ENCODE peak calls at places on chromosomes 12 and 14, in six cellular contexts. I, G, L, D, Q and A are unnamed samples.

GRCh38 chr14:91349481-91350074 is 68.0 kb downstream of the CCDC88C start:
- DNase-seq in I (no peak), G (no peak), L (no peak), D (peak; percentile 63), Q (no peak), A (no peak)

GRCh38 chr12:120903818-120904773 is at the start of gene SPPL3:
- DNase-seq in I (peak; percentile 97), G (peak; percentile 95), L (peak; percentile 95), D (peak; percentile 95), Q (peak; percentile 88), A (peak; percentile 99)

GRCh38 chr14:92960706-92961566 is 38.0 kb downstream of the CHGA start:
- DNase-seq in I (no peak), G (no peak), L (no peak), D (no peak), Q (peak; percentile 65), A (no peak)

GRCh38 chr12:123363743-123364531 is 710 bp downstream of the SBNO1 start:
- DNase-seq in I (peak; percentile 84), G (peak; percentile 69), L (peak; percentile 30), D (peak; percentile 52), Q (no peak), A (peak; percentile 77)

GRCh38 chr12:123132951-123133619 is 17.8 kb downstream of the PITPNM2 start:
- DNase-seq in I (no peak), G (no peak), L (no peak), D (no peak), Q (no peak), A (no peak)

GRCh38 chr12:16347391-16348298 is at the start of gene MGST1:
- DNase-seq in I (peak; percentile 96), G (peak; percentile 80), L (peak; percentile 64), D (peak; percentile 70), Q (peak; percentile 60), A (peak; percentile 98)

GRCh38 chr12:104182144-104182543 is 33.4 kb upstream of the TXNRD1 start:
- DNase-seq in I (no peak), G (peak; percentile 97), L (peak; percentile 62), D (no peak), Q (peak; percentile 51), A (peak; percentile 26)

GRCh38 chr14:91892918-91893527 is 25.7 kb upstream of the TC2N start:
- DNase-seq in I (peak; percentile 71), G (peak; percentile 39), L (no peak), D (peak; percentile 48), Q (no peak), A (peak; percentile 83)

GRCh38 chr12:93186131-93186530 is 191.6 kb upstream of the NUDT4 start:
- DNase-seq in I (no peak), G (no peak), L (no peak), D (no peak), Q (no peak), A (no peak)

GRCh38 chr14:36319899-36320209 is 583 bp downstream of the MBIP start:
- DNase-seq in I (no peak), G (no peak), L (no peak), D (no peak), Q (no peak), A (no peak)

GRCh38 chr14:66645716-66646115 is 137.8 kb downstream of the GPHN start:
- DNase-seq in I (no peak), G (no peak), L (no peak), D (no peak), Q (no peak), A (no peak)

GRCh38 chr12:109795023-109795422 is 38.2 kb downstream of the TRPV4 start:
- DNase-seq in I (no peak), G (no peak), L (no peak), D (no peak), Q (no peak), A (no peak)

GRCh38 chr12:39103552-39104165 is 198.3 kb upstream of the CPNE8 start:
- DNase-seq in I (peak; percentile 85), G (no peak), L (no peak), D (peak; percentile 62), Q (peak; percentile 40), A (peak; percentile 63)

GRCh38 chr12:1888923-1889322 is 29.5 kb downstream of the CACNA2D4 start:
- DNase-seq in I (no peak), G (no peak), L (no peak), D (no peak), Q (no peak), A (no peak)

GRCh38 chr14:97453991-97454390 is 656.8 kb downstream of the VRK1 start:
- DNase-seq in I (no peak), G (no peak), L (no peak), D (no peak), Q (no peak), A (no peak)

GRCh38 chr14:57747036-57747435 is 118.9 kb downstream of the SLC35F4 start:
- DNase-seq in I (no peak), G (no peak), L (no peak), D (no peak), Q (no peak), A (no peak)

GRCh38 chr12:77893918-77894317 is 63.2 kb downstream of the NAV3 start:
- DNase-seq in I (no peak), G (no peak), L (no peak), D (no peak), Q (no peak), A (no peak)

GRCh38 chr12:47882796-47883546 is 21.8 kb downstream of the VDR start:
- DNase-seq in I (no peak), G (peak; percentile 64), L (no peak), D (peak; percentile 91), Q (no peak), A (no peak)

GRCh38 chr12:852864-853263 is 96.6 kb downstream of the RAD52 start:
- DNase-seq in I (no peak), G (no peak), L (no peak), D (no peak), Q (no peak), A (no peak)

GRCh38 chr14:32306549-32306948 is 22.5 kb upstream of the AKAP6 start:
- DNase-seq in I (no peak), G (no peak), L (no peak), D (no peak), Q (no peak), A (no peak)

GRCh38 chr14:74437654-74438053 is 11.6 kb upstream of the SYNDIG1L start:
- DNase-seq in I (peak; percentile 74), G (no peak), L (no peak), D (no peak), Q (no peak), A (peak; percentile 74)

GRCh38 chr14:96626121-96626768 is 124.1 kb downstream of the PAPOLA start:
- DNase-seq in I (no peak), G (no peak), L (no peak), D (no peak), Q (no peak), A (peak; percentile 27)

GRCh38 chr12:54006700-54007220 is 2.0 kb upstream of the HOXC8 start:
- DNase-seq in I (no peak), G (no peak), L (no peak), D (no peak), Q (no peak), A (no peak)
- H3K27ac ChIP-seq in I (no peak overlapping the region), G (no peak overlapping the region), L (no peak overlapping the region), D (no peak overlapping the region), Q (no peak overlapping the region), A (no peak overlapping the region)

GRCh38 chr12:63020269-63020668 is 85.3 kb upstream of the PPM1H start:
- DNase-seq in I (no peak), G (no peak), L (no peak), D (no peak), Q (no peak), A (no peak)
- H3K36me3 ChIP-seq in I (no peaks in the 10 kb centered on the region), G (no peaks in the 10 kb centered on the region), L (no peaks in the 10 kb centered on the region), D (no peaks in the 10 kb centered on the region), Q (no peaks in the 10 kb centered on the region), A (no peaks in the 10 kb centered on the region)

DNA sequence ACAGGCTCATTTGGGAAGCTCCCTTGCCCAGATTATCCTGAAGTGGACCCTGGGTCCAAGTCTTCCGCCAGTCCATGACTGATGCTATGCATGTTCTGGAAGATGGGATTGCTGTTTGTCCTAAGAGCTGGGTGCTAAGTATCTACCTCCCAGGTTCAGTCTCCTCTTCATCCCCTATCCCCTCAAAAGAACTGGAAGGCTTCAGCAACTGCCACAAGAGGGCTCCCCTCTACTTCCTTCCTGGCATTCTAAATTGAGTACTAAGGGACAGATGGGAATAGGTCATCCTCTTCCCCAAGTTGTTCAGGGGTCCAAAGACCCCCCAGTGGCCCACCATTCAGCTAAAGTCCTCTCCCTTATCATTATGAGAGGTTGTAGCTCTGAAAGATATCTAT is 9.0 kb upstream of the FKBP11 start:
- DNase-seq in I (no peak), G (peak; percentile 44), L (no peak), D (no peak), Q (no peak), A (peak; percentile 64)
- TF ChIP-seq CTCF in I (peak; percentile 43), G (no peak), L (no peak), D (peak; percentile 74), Q (peak; percentile 6), A (peak; percentile 62)

GRCh38 chr12:32874926-32875325 is 21.7 kb downstream of the PKP2 start:
- DNase-seq in I (no peak), G (no peak), L (no peak), D (no peak), Q (no peak), A (no peak)
- H3K27ac ChIP-seq in I (no peak overlapping the region), G (no peak overlapping the region), L (peak overlapping the region; percentile 91), D (no peak overlapping the region), Q (no peak overlapping the region), A (no peak overlapping the region)

GRCh38 chr12:132748319-132748718 is 13.3 kb downstream of the ANKLE2 start:
- DNase-seq in I (no peak), G (no peak), L (peak; percentile 4), D (no peak), Q (no peak), A (peak; percentile 60)
- H3K36me3 ChIP-seq in I (peaks cover 2% of the 10 kb centered on the region), G (peaks cover 40% of the 10 kb centered on the region), L (peaks cover 10% of the 10 kb centered on the region), D (peaks cover 97% of the 10 kb centered on the region), Q (peaks cover 30% of the 10 kb centered on the region), A (peaks cover 87% of the 10 kb centered on the region)